ENCODE peak calls at places on chromosomes 1 and 21, in nine cellular contexts. L, M, R, K, W, O, U, T and J are unnamed samples.

GRCh38 chr1:24168246-24168645 is 18.8 kb downstream of the IFNLR1 start:
- DNase-seq in K (no peak), O (no peak), R (no peak), U (no peak), M (no peak), L (no peak), W (no peak), T (no peak), J (no peak)

GRCh38 chr1:30134466-30135217 is 588.7 kb downstream of the MATN1 start:
- DNase-seq in L (no peak), R (no peak), K (no peak), U (no peak), T (no peak), M (no peak), W (no peak), O (no peak), J (no peak)

GRCh38 chr21:39097335-39097861 is 85.9 kb downstream of the PSMG1 start:
- DNase-seq in T (no peak), L (no peak), M (no peak), O (no peak), U (no peak), R (no peak), K (no peak), W (no peak), J (no peak)

GRCh38 chr1:202599669-202600431 is 110.4 kb downstream of the SYT2 start:
- DNase-seq in K (peak), W (peak), T (peak), O (no peak), L (no peak), M (peak), U (peak), R (no peak), J (peak)

GRCh38 chr1:39047374-39048229 is 21.5 kb downstream of the NDUFS5 start:
- DNase-seq in U (no peak), M (no peak), T (peak), O (peak), L (no peak), R (peak), K (no peak), W (no peak), J (no peak)

GRCh38 chr21:44741921-44742320 is 30.5 kb upstream of the TSPEAR start:
- DNase-seq in L (no peak), W (no peak), O (no peak), M (no peak), K (no peak), R (no peak), U (no peak), T (no peak), J (no peak)

GRCh38 chr1:203463469-203464062 is 12.0 kb upstream of the PRELP start:
- DNase-seq in K (no peak), M (no peak), R (no peak), T (peak), L (no peak), W (peak), U (no peak), O (no peak), J (no peak)

GRCh38 chr1:165837838-165838364 is 10.5 kb downstream of the UCK2 start:
- DNase-seq in U (no peak), K (no peak), R (no peak), M (no peak), O (no peak), L (no peak), T (no peak), W (no peak), J (no peak)

GRCh38 chr1:241888232-241888631 is 40.2 kb downstream of the EXO1 start:
- DNase-seq in T (peak), R (no peak), U (no peak), L (no peak), K (no peak), O (no peak), W (no peak), M (no peak), J (no peak)

GRCh38 chr21:44614961-44615391 is 3.1 kb downstream of the KRTAP10-8 start:
- DNase-seq in R (no peak), O (no peak), L (no peak), W (no peak), T (no peak), K (peak), M (no peak), U (no peak), J (no peak)

GRCh38 chr1:91712393-91712792 is 173.6 kb downstream of the TGFBR3 start:
- DNase-seq in U (no peak), L (no peak), M (no peak), O (no peak), T (no peak), R (no peak), W (no peak), K (no peak), J (no peak)

GRCh38 chr1:30336550-30337426 is 386.6 kb downstream of the MATN1 start:
- DNase-seq in K (no peak), W (peak), O (no peak), M (no peak), U (no peak), L (no peak), T (no peak), R (no peak), J (no peak)

GRCh38 chr1:226110249-226111108 is 48.0 kb downstream of the H3-3A start:
- DNase-seq in K (peak), R (no peak), M (peak), W (peak), O (peak), L (peak), T (peak), U (peak), J (peak)

GRCh38 chr1:94339229-94339927 is 78.8 kb upstream of the ABCD3 start:
- DNase-seq in K (no peak), L (no peak), M (no peak), U (no peak), R (no peak), O (no peak), W (no peak), T (no peak), J (no peak)

GRCh38 chr1:104392552-104392951 is 642.9 kb downstream of the AMY1C start:
- DNase-seq in U (no peak), M (no peak), L (no peak), K (no peak), W (peak), O (no peak), R (no peak), T (no peak), J (no peak)

GRCh38 chr21:17793675-17794123 is 25.5 kb downstream of the C21orf91 start:
- DNase-seq in L (no peak), U (no peak), O (no peak), M (no peak), R (no peak), T (peak), W (no peak), K (no peak), J (no peak)

GRCh38 chr1:182309631-182310351 is 81.8 kb downstream of the GLUL start:
- DNase-seq in K (no peak), W (no peak), M (peak), L (no peak), T (no peak), R (no peak), U (no peak), O (no peak), J (no peak)

GRCh38 chr1:210475806-210476205 is 147.1 kb downstream of the HHAT start:
- DNase-seq in T (no peak), U (no peak), K (no peak), O (no peak), M (no peak), L (no peak), R (no peak), W (no peak), J (no peak)

GRCh38 chr1:25619101-25619890 is 2.7 kb downstream of the MAN1C1 start:
- DNase-seq in M (peak), T (no peak), O (peak), U (peak), L (peak), W (peak), K (peak), R (no peak), J (no peak)

GRCh38 chr21:16389622-16390021 is 659.8 kb downstream of the USP25 start:
- DNase-seq in U (no peak), K (no peak), O (no peak), M (no peak), R (no peak), L (no peak), W (no peak), T (no peak), J (no peak)

GRCh38 chr1:54569339-54569738 is 21.3 kb downstream of the ACOT11 start:
- DNase-seq in M (no peak), R (no peak), W (peak), T (peak), U (no peak), L (no peak), O (no peak), K (peak), J (no peak)